ENCODE peak calls at places on chromosomes 13 and 19, in six cellular contexts. P is body of pancreas, Z is heart left ventricle, X is keratinocyte, Q is thoracic aorta, D is hepatocyte. N is an unnamed sample. For H3K4me1, the result is how much of the 10 kb centered on the place peaks cover.

GRCh38 chr13:94950303-94950702 is 238.0 kb upstream of the SOX21 start:
- DNase-seq in P (no peak), Z (no peak), X (no peak), Q (no peak), D (peak), N (no peak)

GRCh38 chr19:4542896-4543351 is 3.1 kb upstream of the LRG1 start:
- DNase-seq in P (no peak), Z (no peak), X (no peak), Q (no peak), D (no peak), N (no peak)

GRCh38 chr19:39518975-39519374 is 4.0 kb downstream of the SELENOV start:
- DNase-seq in P (no peak), Z (no peak), X (no peak), Q (no peak), D (no peak), N (no peak)

GRCh38 chr19:54136086-54136863 is 1.3 kb upstream of the CNOT3 start:
- DNase-seq in P (no peak), Z (no peak), X (no peak), Q (no peak), D (peak), N (no peak)

GRCh38 chr19:1007399-1007745 is 7.2 kb downstream of the GRIN3B start:
- DNase-seq in P (no peak), Z (no peak), X (no peak), Q (no peak), D (no peak), N (no peak)

GRCh38 chr19:58022283-58022660 is 11.6 kb upstream of the ZSCAN1 start:
- DNase-seq in P (no peak), Z (no peak), X (no peak), Q (no peak), D (no peak), N (no peak)

GRCh38 chr19:18294467-18294864 is 13.0 kb upstream of the JUND start:
- DNase-seq in P (peak), Z (no peak), X (no peak), Q (no peak), D (no peak), N (no peak)

GRCh38 chr19:17323274-17323972 is 11.2 kb downstream of the ANO8 start:
- DNase-seq in P (no peak), Z (no peak), X (no peak), Q (no peak), D (no peak), N (no peak)

GRCh38 chr19:33303791-33304759 is 1.7 kb upstream of the CEBPA start:
- DNase-seq in P (peak), Z (no peak), X (no peak), Q (no peak), D (peak), N (no peak)

GRCh38 chr19:42450314-42450934 is 7.7 kb upstream of the CXCL17 start:
- DNase-seq in P (peak), Z (peak), X (peak), Q (peak), D (peak), N (peak)

GRCh38 chr13:49539313-49539712 is 43.6 kb downstream of the PHF11 start:
- DNase-seq in P (no peak), Z (no peak), X (no peak), Q (no peak), D (no peak), N (no peak)

GRCh38 chr19:6271251-6271650 is 8.5 kb downstream of the MLLT1 start:
- DNase-seq in P (no peak), Z (no peak), X (no peak), Q (no peak), D (no peak), N (no peak)

GRCh38 chr19:6271721-6272410 is 7.9 kb downstream of the MLLT1 start:
- DNase-seq in P (peak), Z (peak), X (no peak), Q (no peak), D (peak), N (peak)

GRCh38 chr19:6270076-6270745 is 9.6 kb downstream of the MLLT1 start:
- DNase-seq in P (no peak), Z (no peak), X (no peak), Q (no peak), D (no peak), N (no peak)

GRCh38 chr19:6269101-6269886 is 10.5 kb downstream of the MLLT1 start:
- DNase-seq in P (no peak), Z (no peak), X (no peak), Q (no peak), D (no peak), N (no peak)

GRCh38 chr19:6270822-6271221 is 9.0 kb downstream of the MLLT1 start:
- DNase-seq in P (no peak), Z (no peak), X (no peak), Q (no peak), D (no peak), N (no peak)
- H3K4me3 ChIP-seq in P (no peak), Z (no peak), X (no peak), Q (peak), D (no peak), N (no peak)

GRCh38 chr13:99055286-99056073 is 77.6 kb upstream of the DOCK9 start:
- DNase-seq in P (no peak), Z (no peak), X (no peak), Q (no peak), D (no peak), N (no peak)

GRCh38 chr13:99059498-99060070 is 81.7 kb upstream of the DOCK9 start:
- DNase-seq in P (no peak), Z (no peak), X (no peak), Q (no peak), D (no peak), N (no peak)

GRCh38 chr13:99058527-99059495 is 80.9 kb upstream of the DOCK9 start:
- DNase-seq in P (no peak), Z (no peak), X (no peak), Q (no peak), D (no peak), N (no peak)

GRCh38 chr13:99056381-99057014 is 78.6 kb upstream of the DOCK9 start:
- DNase-seq in P (no peak), Z (no peak), X (no peak), Q (no peak), D (no peak), N (no peak)

DNA sequence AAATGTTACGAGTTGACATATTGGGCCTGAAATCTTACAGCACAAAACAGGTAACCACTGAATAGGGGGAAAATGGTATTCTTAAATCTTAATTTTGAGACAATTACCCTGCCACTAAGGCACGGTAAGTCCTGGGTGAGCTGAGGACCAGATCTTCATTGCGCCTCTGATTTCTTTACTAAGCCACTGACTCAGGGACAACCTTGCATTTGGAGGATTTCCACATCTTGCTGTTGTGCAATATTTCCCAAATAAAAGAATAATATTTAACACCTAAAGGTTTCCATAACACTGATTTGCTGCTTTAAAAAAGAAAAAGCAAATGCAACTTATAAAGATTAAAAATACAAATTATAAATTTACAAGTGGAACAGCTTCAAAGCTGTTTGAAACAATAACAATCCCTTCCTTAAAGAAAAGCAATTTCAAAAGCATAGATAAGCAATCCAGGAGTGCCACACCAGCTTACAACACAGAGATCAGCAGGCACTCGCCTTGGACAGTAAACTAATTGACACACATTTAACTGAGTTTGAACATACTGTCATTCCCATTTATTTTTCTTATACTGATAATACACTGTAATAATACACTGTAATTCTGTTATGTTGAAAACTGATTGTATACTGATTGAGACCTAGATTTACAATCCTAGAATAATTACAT is 79.6 kb upstream of the DOCK9 start:
- DNase-seq in P (no peak), Z (no peak), X (no peak), Q (no peak), D (no peak), N (no peak)
- H3K4me1 ChIP-seq in P (under half), Z (under half), X (half or more), Q (under half), D (under half), N (under half)

GRCh38 chr13:110327036-110327790 is 20.1 kb downstream of the COL4A2 start:
- DNase-seq in P (peak), Z (no peak), X (no peak), Q (no peak), D (no peak), N (no peak)
- H3K4me3 ChIP-seq in P (no peak), Z (no peak), X (no peak), Q (peak), D (no peak), N (peak)

GRCh38 chr19:15101479-15102082 is 5.6 kb upstream of the SYDE1 start:
- DNase-seq in P (peak), Z (no peak), X (no peak), Q (no peak), D (peak), N (no peak)

GRCh38 chr19:15099017-15099582 is 8.1 kb upstream of the SYDE1 start:
- DNase-seq in P (no peak), Z (no peak), X (no peak), Q (no peak), D (no peak), N (no peak)

GRCh38 chr19:15096223-15096622 is 11.0 kb upstream of the SYDE1 start:
- DNase-seq in P (no peak), Z (no peak), X (no peak), Q (no peak), D (no peak), N (no peak)

GRCh38 chr19:15104003-15104402 is 3.2 kb upstream of the SYDE1 start:
- DNase-seq in P (no peak), Z (no peak), X (no peak), Q (no peak), D (no peak), N (no peak)

GRCh38 chr19:15098505-15098904 is 8.7 kb upstream of the SYDE1 start:
- DNase-seq in P (no peak), Z (no peak), X (no peak), Q (no peak), D (no peak), N (no peak)
- H3K4me1 ChIP-seq in P (under half), Z (under half), X (under half), Q (under half), D (under half), N (under half)

GRCh38 chr19:35903550-35904179 is 1.3 kb downstream of the HCST start:
- DNase-seq in P (peak), Z (peak), X (no peak), Q (no peak), D (peak), N (peak)

GRCh38 chr19:35899547-35900214 is 659 bp downstream of the NFKBID start:
- DNase-seq in P (peak), Z (peak), X (no peak), Q (no peak), D (peak), N (peak)

GRCh38 chr19:35902870-35903475 is 644 bp downstream of the HCST start:
- DNase-seq in P (no peak), Z (no peak), X (no peak), Q (no peak), D (no peak), N (no peak)

GRCh38 chr19:35901055-35901644 is 810 bp upstream of the NFKBID start:
- DNase-seq in P (no peak), Z (no peak), X (no peak), Q (no peak), D (peak), N (no peak)

DNA sequence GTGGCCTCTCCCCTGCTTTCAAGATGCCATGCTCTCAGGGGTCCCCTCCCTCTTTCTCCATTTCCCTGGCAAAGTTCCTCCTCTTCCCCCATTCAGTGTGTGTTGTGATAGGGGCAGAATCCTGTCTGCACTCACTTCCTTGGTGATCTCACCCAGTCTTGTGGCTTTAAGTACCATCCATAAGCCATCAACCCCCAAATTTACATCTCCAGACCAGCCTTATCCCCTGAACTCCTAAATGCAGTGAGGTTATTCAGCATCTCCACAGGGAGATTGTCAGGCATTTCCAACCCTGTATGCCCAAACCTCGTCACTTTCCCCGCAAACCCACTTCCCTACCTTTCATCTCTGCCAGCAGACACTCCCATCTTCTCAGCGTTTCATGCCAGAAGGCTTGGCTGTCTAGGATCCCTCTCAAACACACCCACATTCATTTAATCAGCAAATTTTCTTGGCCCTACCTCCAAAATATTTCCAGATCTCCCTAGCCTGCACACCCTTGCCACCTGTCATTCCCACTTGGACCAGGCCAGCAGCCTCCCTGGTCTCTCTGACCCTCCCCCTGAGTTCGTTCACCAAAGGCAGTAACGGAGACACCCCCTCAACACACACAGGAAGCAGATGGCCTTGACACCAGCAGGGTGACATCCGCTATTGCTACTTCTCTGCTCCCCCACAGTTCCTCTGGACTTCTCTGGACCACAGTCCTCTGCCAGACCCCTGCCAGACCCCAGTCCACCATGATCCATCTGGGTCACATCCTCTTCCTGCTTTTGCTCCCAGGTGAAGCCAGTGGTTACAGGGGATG is at the start of gene HCST:
- DNase-seq in P (peak), Z (no peak), X (no peak), Q (no peak), D (no peak), N (no peak)
- H3K4me3 ChIP-seq in P (no peak), Z (peak), X (peak), Q (peak), D (no peak), N (no peak)

DNA sequence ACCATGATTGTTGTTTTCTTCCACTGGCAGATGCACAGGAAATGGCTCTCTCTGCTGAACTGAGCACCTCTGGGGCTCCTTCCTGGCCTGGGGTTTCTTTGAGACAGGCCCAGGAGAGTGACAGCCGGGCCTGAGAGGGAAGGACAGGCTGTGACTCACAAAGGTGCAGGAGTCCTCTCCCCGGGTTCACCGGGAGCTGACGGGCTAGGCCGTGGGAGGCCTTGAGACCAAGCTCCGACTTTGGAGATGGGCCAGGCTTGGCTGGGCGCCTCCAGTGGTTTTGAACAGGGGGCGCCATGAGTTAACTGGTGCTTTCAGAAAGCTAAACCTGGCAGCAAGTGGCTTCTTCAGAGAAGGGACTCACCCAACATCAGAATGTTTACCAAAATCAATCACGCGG is 143.4 kb downstream of the URI1 start:
- DNase-seq in P (peak), Z (no peak), X (no peak), Q (no peak), D (no peak), N (no peak)
- H3K4me1 ChIP-seq in P (under half), Z (under half), X (under half), Q (under half), D (under half), N (under half)

N was measured in tibial artery.